ENCODE peak calls at places on chromosomes 13 and 19, in nine cellular contexts. N is K562, F is suprapubic skin, L is right lobe of liver, Y is astrocyte, D is body of pancreas, V is cardiac muscle cell, A is psoas muscle, T is pancreas. H is an unnamed sample.

GRCh38 chr19:54674021-54674617 is 11.3 kb downstream of the LILRB4 start:
- DNase-seq in D (no peak), N (peak; percentile 56), F (no peak), V (peak; percentile 40), A (no peak), Y (no peak), L (no peak), T (no peak), H (no peak)

GRCh38 chr13:52903320-52903719 is 54.9 kb upstream of the PCDH8 start:
- DNase-seq in D (no peak), Y (no peak), A (no peak), F (no peak), L (no peak), V (no peak), T (no peak), N (no peak), H (no peak)

GRCh38 chr13:107866666-107867623 is 348.4 kb downstream of the LIG4 start:
- DNase-seq in L (no peak), N (peak; percentile 94), Y (peak; percentile 37), F (no peak), T (no peak), V (peak; percentile 58), D (peak; percentile 12), A (no peak), H (peak; percentile 66)

GRCh38 chr13:112346173-112346898 is 29.8 kb upstream of the SPACA7 start:
- DNase-seq in F (no peak), T (no peak), D (no peak), A (no peak), V (no peak), Y (no peak), N (no peak), L (no peak), H (no peak)

GRCh38 chr13:113948034-113948742 is 25.7 kb downstream of the C13orf46 start:
- DNase-seq in T (peak; percentile 26), V (no peak), N (no peak), Y (no peak), L (peak; percentile 33), F (peak; percentile 48), D (no peak), A (peak; percentile 38), H (no peak)

GRCh38 chr13:41054212-41054877 is 7.0 kb upstream of the WBP4 start:
- DNase-seq in T (no peak), L (no peak), N (no peak), V (peak; percentile 64), F (no peak), A (no peak), Y (peak; percentile 61), D (no peak), H (no peak)

GRCh38 chr19:42284066-42284501 is 15.0 kb downstream of the CIC start:
- DNase-seq in L (peak; percentile 86), F (peak; percentile 84), N (peak; percentile 88), Y (peak; percentile 44), D (peak; percentile 84), V (peak; percentile 88), A (peak; percentile 93), T (peak; percentile 92), H (peak; percentile 94)

GRCh38 chr13:95494082-95494681 is 58.3 kb upstream of the CLDN10 start:
- DNase-seq in N (peak; percentile 57), F (no peak), T (no peak), V (peak; percentile 83), A (no peak), Y (peak; percentile 46), L (no peak), D (no peak), H (no peak)

GRCh38 chr19:42422576-42423461 is 4.4 kb downstream of the LIPE start:
- DNase-seq in F (no peak), D (no peak), T (no peak), A (peak; percentile 70), N (no peak), L (no peak), V (no peak), Y (no peak), H (peak; percentile 74)

GRCh38 chr19:42433503-42434260 is 6.5 kb upstream of the LIPE start:
- DNase-seq in L (peak; percentile 92), D (peak; percentile 91), F (peak; percentile 81), A (peak; percentile 91), Y (no peak), T (peak; percentile 91), V (peak; percentile 83), N (peak; percentile 61), H (peak; percentile 81)

GRCh38 chr19:45075215-45076028 is 856 bp downstream of the ZNF296 start:
- DNase-seq in V (peak; percentile 51), A (peak; percentile 84), F (no peak), Y (no peak), T (peak; percentile 57), D (peak; percentile 39), L (peak; percentile 87), N (peak; percentile 86), H (peak; percentile 96)
- H3K27ac ChIP-seq in V (no peak overlapping the region), A (peak overlapping the region; percentile 41), F (peak overlapping the region; percentile 83), Y (no peak overlapping the region), T (peak overlapping the region; percentile 46), D (peak overlapping the region; percentile 17), L (peak overlapping the region; percentile 29), N (peak overlapping the region; percentile 79), H (peak overlapping the region; percentile 78)

DNA sequence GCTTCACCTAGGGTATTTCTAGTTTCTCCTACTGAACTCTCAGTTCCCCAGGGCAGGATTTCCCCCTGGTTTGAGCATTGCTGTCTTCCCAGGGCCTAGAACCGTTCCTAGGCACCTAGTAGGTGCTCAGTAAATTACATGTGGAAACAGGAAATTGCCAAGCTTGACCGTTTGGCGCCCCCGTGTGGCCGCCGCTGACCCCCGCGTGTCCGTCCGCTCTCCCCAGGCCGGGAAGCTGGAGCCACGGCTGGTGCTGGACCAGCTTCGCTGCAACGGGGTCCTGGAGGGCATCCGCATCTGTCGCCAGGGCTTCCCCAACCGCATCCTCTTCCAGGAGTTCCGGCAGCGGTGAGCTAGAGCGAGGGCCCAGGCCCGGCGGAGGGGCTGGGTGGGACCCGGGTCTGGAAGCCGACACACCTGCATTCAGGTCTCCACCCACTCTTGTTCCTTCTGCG is 55.5 kb downstream of the MYH14 start:
- DNase-seq in T (no peak), N (peak; percentile 65), F (no peak), L (no peak), V (peak; percentile 5), A (peak; percentile 74), D (no peak), Y (no peak), H (no peak)
- TF ChIP-seq CTCF in T (peak; percentile 29), N (peak; percentile 87), F (peak; percentile 10), L (peak; percentile 65), V (peak; percentile 53), A (peak; percentile 64), D (peak; percentile 35), Y (no peak), H (peak; percentile 58)

DNA sequence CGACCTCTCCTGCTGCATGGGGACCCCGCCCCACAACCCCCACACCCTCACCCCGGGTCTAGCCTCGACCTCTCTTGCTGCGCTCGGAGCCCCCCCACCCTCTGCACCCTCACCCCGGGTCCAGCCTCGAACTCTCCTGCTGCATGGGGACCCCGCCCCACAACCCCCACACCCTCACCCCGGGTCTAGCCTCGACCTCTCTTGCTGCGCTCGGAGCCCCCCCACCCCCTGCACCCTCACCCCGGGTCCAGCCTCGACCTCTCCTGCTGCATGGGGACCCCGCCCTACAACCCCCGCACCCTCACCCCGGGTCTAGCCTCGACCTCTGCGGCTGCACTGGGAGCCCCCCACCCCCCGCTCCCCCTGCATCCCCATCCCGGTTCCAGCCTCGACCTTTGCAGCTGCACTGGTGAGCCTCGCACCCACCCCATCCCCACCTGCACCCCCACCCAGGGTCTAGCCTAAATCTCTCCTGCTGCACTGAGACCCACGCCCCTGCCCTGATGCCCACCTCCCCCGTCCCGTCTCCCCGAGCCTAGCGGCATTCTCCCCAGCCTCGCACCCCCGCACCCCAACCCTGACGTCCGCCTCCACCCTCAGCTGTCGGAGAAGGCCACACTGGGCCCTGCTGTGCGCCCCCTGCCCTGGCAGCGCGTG is 1.8 kb downstream of the CFD start:
- DNase-seq in Y (no peak), V (no peak), L (no peak), T (no peak), A (peak; percentile 54), N (no peak), F (no peak), D (no peak), H (peak; percentile 65)
- H3K4me3 ChIP-seq in Y (no peak overlapping the region), V (no peak overlapping the region), L (no peak overlapping the region), T (peak overlapping the region; percentile 18), A (peak overlapping the region; percentile 55), N (peak overlapping the region; percentile 62), F (peak overlapping the region; percentile 62), D (no peak overlapping the region), H (peak overlapping the region; percentile 55)

GRCh38 chr19:18342090-18342632 is 1.8 kb downstream of the PGPEP1 start:
- DNase-seq in A (no peak), F (no peak), L (no peak), N (no peak), D (no peak), T (no peak), Y (no peak), V (no peak), H (no peak)
- H3K27ac ChIP-seq in A (peak overlapping the region; percentile 91), F (no peak overlapping the region), L (no peak overlapping the region), N (peak overlapping the region; percentile 12), D (no peak overlapping the region), T (no peak overlapping the region), Y (no peak overlapping the region), V (no peak overlapping the region), H (no peak overlapping the region)

DNA sequence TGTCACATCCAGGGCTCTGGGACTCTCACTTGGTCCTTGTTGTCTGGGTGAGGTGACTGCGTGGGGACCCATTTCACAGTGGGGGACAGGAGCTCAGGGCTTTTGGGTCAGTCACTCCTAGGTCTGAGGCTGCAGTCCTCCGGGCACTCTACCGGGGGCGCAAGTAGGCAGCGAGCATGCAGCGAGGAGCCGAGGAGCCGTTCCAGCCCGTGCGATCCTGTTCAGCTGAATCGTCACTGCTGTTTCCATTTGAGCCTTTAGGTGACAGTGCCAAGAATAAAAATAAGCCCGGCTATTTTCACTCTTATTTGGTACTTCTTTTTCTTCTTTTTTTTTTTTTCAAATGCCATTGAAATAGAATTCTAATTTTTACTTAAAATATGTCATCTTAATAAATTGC is 126.5 kb downstream of the ZNF536 start:
- DNase-seq in N (peak; percentile 26), F (no peak), V (no peak), Y (no peak), D (no peak), A (no peak), T (no peak), L (no peak), H (no peak)
- TF ChIP-seq CTCF in N (peak; percentile 11), F (no peak), V (no peak), Y (no peak), D (no peak), A (no peak), T (no peak), L (no peak), H (no peak)